ENCODE peak calls at places on chromosomes 13 and 19, in ten cellular contexts. E is neural progenitor cell, R is neuronal stem cell, K is H9, Z is astrocyte, A is mesendoderm, Q is A549, T is endothelial cell of umbilical vein, L is MM.1S, W is IMR-90. H is an unnamed sample.

GRCh38 chr13:109671919-109672318 is 114.5 kb downstream of the IRS2 start:
- DNase-seq in E (no peak), R (no peak), K (no peak), Z (no peak), A (no peak), Q (no peak), T (no peak), L (no peak), W (no peak), H (no peak)

GRCh38 chr19:15337202-15337601 is 4.9 kb upstream of the BRD4 start:
- DNase-seq in E (no peak), R (no peak), K (no peak), Z (peak), A (no peak), Q (no peak), T (no peak), L (no peak), W (peak), H (peak)

GRCh38 chr13:28059214-28059613 is 41.2 kb downstream of the FLT3 start:
- DNase-seq in E (peak), R (peak), K (peak), Z (no peak), A (peak), Q (peak), T (peak), L (peak), W (peak), H (peak)

GRCh38 chr19:29834991-29835390 is 23.2 kb downstream of the CCNE1 start:
- DNase-seq in E (no peak), R (no peak), K (no peak), Z (no peak), A (no peak), Q (no peak), T (no peak), L (no peak), W (no peak), H (no peak)

GRCh38 chr19:1465191-1466016 is 13.6 kb downstream of the C19orf25 start:
- DNase-seq in E (peak), R (no peak), K (peak), Z (no peak), A (peak), Q (no peak), T (peak), L (no peak), W (peak), H (no peak)

GRCh38 chr19:33891773-33892172 is 95.1 kb downstream of the KCTD15 start:
- DNase-seq in E (no peak), R (no peak), K (no peak), Z (no peak), A (no peak), Q (no peak), T (no peak), L (no peak), W (no peak), H (no peak)

GRCh38 chr19:14370169-14370998 is 10.9 kb upstream of the ADGRE5 start:
- DNase-seq in E (no peak), R (no peak), K (no peak), Z (no peak), A (no peak), Q (no peak), T (no peak), L (no peak), W (no peak), H (no peak)

GRCh38 chr13:43258771-43259170 is 235.4 kb downstream of the DNAJC15 start:
- DNase-seq in E (no peak), R (no peak), K (no peak), Z (no peak), A (no peak), Q (no peak), T (no peak), L (no peak), W (no peak), H (no peak)

GRCh38 chr13:60662595-60662994 is 265.6 kb downstream of the TDRD3 start:
- DNase-seq in E (no peak), R (no peak), K (no peak), Z (no peak), A (no peak), Q (no peak), T (no peak), L (no peak), W (no peak), H (no peak)

GRCh38 chr13:85659493-85659892 is 139.7 kb downstream of the SLITRK6 start:
- DNase-seq in E (no peak), R (no peak), K (no peak), Z (no peak), A (no peak), Q (no peak), T (no peak), L (no peak), W (peak), H (peak)

GRCh38 chr13:108044929-108045328 is 170.4 kb downstream of the LIG4 start:
- DNase-seq in E (peak), R (no peak), K (no peak), Z (no peak), A (no peak), Q (no peak), T (no peak), L (no peak), W (no peak), H (no peak)

GRCh38 chr13:46617885-46618284 is 64.9 kb downstream of the LRCH1 start:
- DNase-seq in E (no peak), R (no peak), K (no peak), Z (no peak), A (no peak), Q (no peak), T (no peak), L (no peak), W (no peak), H (no peak)
- H3K4me2 ChIP-seq in E (no peak), R (no peak), K (no peak), Z (no peak), A (no peak), Q (peak), T (no peak), L (no peak), W (no peak), H (no peak)

DNA sequence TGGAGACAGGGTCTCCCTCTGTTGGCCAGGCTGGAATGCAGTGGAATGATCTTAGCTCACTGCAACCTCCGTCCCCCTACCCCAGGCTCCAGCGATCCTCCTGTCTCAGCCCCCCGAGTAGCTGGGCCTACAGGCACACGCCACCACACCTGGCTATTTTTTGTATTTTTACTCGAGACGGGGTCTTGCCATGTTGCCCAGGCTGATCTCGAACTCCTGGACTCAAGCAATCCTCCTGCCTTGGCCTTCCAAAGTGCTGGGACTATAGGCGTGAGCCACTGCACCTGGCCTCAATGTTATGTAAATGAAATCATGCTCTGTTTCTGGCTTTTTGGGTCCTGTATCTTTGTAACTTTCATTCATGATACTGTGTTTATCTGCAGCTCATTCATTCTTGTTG is 8.1 kb upstream of the ZNF579 start:
- DNase-seq in E (no peak), R (no peak), K (no peak), Z (no peak), A (no peak), Q (no peak), T (no peak), L (no peak), W (no peak), H (no peak)
- H3K4me2 ChIP-seq in E (no peak), R (no peak), K (no peak), Z (no peak), A (no peak), Q (no peak), T (no peak), L (no peak), W (no peak), H (no peak)

DNA sequence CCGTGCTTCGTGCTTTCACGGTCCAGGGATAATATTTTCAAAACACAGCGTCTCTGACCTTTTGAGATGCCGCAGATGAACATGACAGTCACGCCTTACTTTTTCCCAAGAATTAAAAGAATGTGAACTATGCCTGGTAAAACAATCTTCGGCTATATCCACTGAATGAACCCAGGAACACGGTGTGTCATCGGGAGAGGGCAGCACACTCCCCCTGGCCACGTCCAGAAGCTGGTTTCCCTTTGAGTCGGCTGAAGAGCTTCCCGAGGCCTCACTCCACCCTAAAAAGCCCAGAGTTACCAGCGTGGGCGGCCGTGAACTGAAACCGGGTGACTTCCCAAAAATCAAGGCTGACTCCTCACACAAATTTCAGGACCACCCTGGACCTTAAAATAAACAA is 22.9 kb upstream of the SHISA2 start:
- DNase-seq in E (no peak), R (no peak), K (no peak), Z (peak), A (peak), Q (no peak), T (no peak), L (no peak), W (peak), H (peak)
- H3K4me2 ChIP-seq in E (no peak), R (no peak), K (no peak), Z (peak), A (no peak), Q (peak), T (no peak), L (no peak), W (no peak), H (no peak)

GRCh38 chr13:20191902-20192469 is 752 bp downstream of the GJB2 start:
- DNase-seq in E (peak), R (no peak), K (peak), Z (no peak), A (peak), Q (no peak), T (no peak), L (peak), W (no peak), H (no peak)
- H3K4me2 ChIP-seq in E (peak), R (peak), K (peak), Z (peak), A (peak), Q (peak), T (peak), L (peak), W (peak), H (peak)

DNA sequence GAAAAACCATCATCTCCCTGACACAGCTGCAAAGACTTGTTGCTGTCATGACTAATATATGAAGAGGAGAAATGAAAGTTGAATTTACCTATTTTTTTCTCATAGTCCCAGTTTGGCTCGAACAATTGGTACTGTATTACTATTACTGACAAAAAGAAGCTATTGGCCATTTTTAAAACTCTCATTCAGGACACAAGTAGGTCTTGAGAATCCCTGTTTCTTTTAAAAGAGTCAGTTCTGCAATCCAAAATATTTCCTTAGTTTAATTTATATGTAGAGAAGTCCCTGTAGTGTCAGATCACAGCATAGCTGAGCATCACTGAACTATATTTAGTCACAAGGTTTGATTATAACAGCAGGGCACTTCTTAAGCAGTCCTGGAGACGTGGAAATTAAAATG is 12.2 kb upstream of the SPART start:
- DNase-seq in E (no peak), R (no peak), K (no peak), Z (no peak), A (no peak), Q (no peak), T (no peak), L (no peak), W (no peak), H (no peak)
- H3K4me2 ChIP-seq in E (no peak), R (no peak), K (no peak), Z (no peak), A (no peak), Q (no peak), T (no peak), L (no peak), W (no peak), H (no peak)

DNA sequence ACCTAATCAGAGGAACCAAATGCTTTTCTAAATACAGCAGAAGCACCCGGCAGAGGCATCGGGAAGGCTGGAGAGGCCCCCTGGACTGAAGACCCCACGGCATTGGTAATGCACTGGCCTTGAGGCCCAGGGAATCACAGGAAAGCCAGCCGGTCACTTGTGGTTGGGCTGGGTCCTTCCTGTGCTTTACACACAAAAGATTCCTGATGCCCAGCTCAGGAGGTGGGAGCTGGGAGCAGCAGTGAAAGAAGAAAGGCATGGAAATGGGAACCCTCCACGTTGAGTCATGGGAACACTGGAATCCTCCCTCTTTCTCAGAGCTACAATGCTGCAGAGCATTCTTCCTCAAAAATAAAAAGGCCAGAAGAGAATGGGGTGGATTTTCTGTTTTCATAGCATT is 126.4 kb downstream of the TNFRSF19 start:
- DNase-seq in E (peak), R (no peak), K (no peak), Z (no peak), A (peak), Q (no peak), T (no peak), L (no peak), W (peak), H (no peak)
- H3K4me2 ChIP-seq in E (no peak), R (no peak), K (no peak), Z (no peak), A (no peak), Q (no peak), T (no peak), L (no peak), W (no peak), H (no peak)

DNA sequence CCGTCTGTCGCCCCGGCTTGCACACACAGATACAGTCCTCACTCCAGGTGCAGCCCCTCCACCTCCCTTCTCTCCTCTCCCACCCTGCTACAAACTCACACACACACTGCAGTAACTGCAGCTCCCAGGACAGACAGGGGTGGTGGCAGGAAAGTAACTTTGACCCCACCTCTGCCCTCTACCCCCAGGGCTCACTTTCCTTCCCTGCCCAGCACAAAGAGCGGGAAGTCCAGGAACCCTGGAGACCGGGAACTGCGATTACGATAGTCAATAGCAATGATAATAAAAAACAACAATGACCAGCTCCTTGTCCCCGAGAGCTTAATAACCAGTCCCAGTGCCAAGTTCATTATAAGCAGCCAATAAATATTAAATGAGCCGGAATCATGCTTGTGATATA is at the start of gene CEACAM20:
- DNase-seq in E (no peak), R (no peak), K (no peak), Z (no peak), A (no peak), Q (no peak), T (no peak), L (no peak), W (no peak), H (no peak)
- H3K4me2 ChIP-seq in E (no peak), R (no peak), K (no peak), Z (no peak), A (no peak), Q (no peak), T (no peak), L (no peak), W (no peak), H (no peak)